ENCODE peak calls at places on chromosomes 3 and 15, in nine cellular contexts. V is effector memory CD4-positive, alpha-beta T cell; Q is fibroblast of the conjunctiva; I is stromal cell of bone marrow; J is CD4-positive, CD25-positive, alpha-beta regulatory T cell; G is ELR; T is epithelial cell of proximal tubule; D is stimulated activated CD8-positive, alpha-beta memory T cell treated with anti-CD3 and anti-CD28 coated beads, Interleukin-7, amount 100 ng/mL, for 4 hours; R is NCI-H1105 treated with DMSO at 0.1 percent for 48 hours. C is an unnamed sample.

GRCh38 chr3:138097192-138097829 is 18.1 kb downstream of the DZIP1L start:
- DNase-seq in V (no peak), Q (no peak), I (no peak), J (no peak), G (no peak), T (no peak), D (no peak), R (no peak), C (no peak)

GRCh38 chr15:66841953-66842681 is 140.1 kb downstream of the SMAD6 start:
- DNase-seq in V (no peak), Q (peak; percentile 75), I (peak; percentile 93), J (no peak), G (peak; percentile 92), T (peak; percentile 45), D (no peak), R (no peak), C (no peak)

GRCh38 chr3:168248383-168249047 is 152.8 kb upstream of the GOLIM4 start:
- DNase-seq in V (no peak), Q (no peak), I (no peak), J (no peak), G (peak; percentile 41), T (no peak), D (no peak), R (peak; percentile 59), C (no peak)

GRCh38 chr15:36903922-36904479 is 196.3 kb downstream of the MEIS2 start:
- DNase-seq in V (no peak), Q (no peak), I (no peak), J (no peak), G (no peak), T (peak; percentile 9), D (no peak), R (peak; percentile 20), C (no peak)

GRCh38 chr3:48411606-48412374 is 18.1 kb downstream of the PLXNB1 start:
- DNase-seq in V (no peak), Q (no peak), I (no peak), J (no peak), G (no peak), T (no peak), D (no peak), R (no peak), C (no peak)

GRCh38 chr15:60745469-60745971 is 266.6 kb upstream of the ICE2 start:
- DNase-seq in V (no peak), Q (no peak), I (no peak), J (no peak), G (no peak), T (no peak), D (no peak), R (no peak), C (no peak)

GRCh38 chr3:184186184-184186901 is at the start of gene ABCF3:
- DNase-seq in V (no peak), Q (peak; percentile 36), I (no peak), J (no peak), G (peak; percentile 67), T (no peak), D (peak; percentile 5), R (no peak), C (no peak)

GRCh38 chr3:39753361-39753760 is 56.0 kb upstream of the MYRIP start:
- DNase-seq in V (no peak), Q (no peak), I (no peak), J (no peak), G (no peak), T (no peak), D (no peak), R (no peak), C (no peak)

GRCh38 chr3:50334339-50335075 is 6.1 kb downstream of the RASSF1 start:
- DNase-seq in V (no peak), Q (no peak), I (no peak), J (no peak), G (no peak), T (no peak), D (no peak), R (no peak), C (no peak)

GRCh38 chr3:46646700-46647099 is 34.4 kb downstream of the FAM240A start:
- DNase-seq in V (no peak), Q (no peak), I (peak; percentile 36), J (no peak), G (peak; percentile 81), T (no peak), D (no peak), R (no peak), C (no peak)

GRCh38 chr15:70863450-70864218 is 9.7 kb upstream of the LARP6 start:
- DNase-seq in V (no peak), Q (peak; percentile 65), I (peak; percentile 89), J (no peak), G (peak; percentile 94), T (no peak), D (no peak), R (no peak), C (no peak)

GRCh38 chr3:108505811-108506210 is 4.6 kb downstream of the MYH15 start:
- DNase-seq in V (no peak), Q (no peak), I (no peak), J (no peak), G (no peak), T (no peak), D (no peak), R (no peak), C (no peak)

GRCh38 chr15:87591042-87591441 is 665.5 kb downstream of the NTRK3 start:
- DNase-seq in V (no peak), Q (no peak), I (no peak), J (no peak), G (no peak), T (no peak), D (no peak), R (no peak), C (no peak)

GRCh38 chr15:63497642-63498100 is 6.7 kb upstream of the USP3 start:
- DNase-seq in V (peak; percentile 63), Q (no peak), I (no peak), J (peak; percentile 76), G (no peak), T (no peak), D (peak; percentile 60), R (no peak), C (no peak)

GRCh38 chr3:195524171-195524896 is 18.8 kb downstream of the PPP1R2 start:
- DNase-seq in V (no peak), Q (no peak), I (no peak), J (no peak), G (no peak), T (no peak), D (no peak), R (no peak), C (no peak)

GRCh38 chr3:54891540-54891897 is 36.3 kb downstream of the LRTM1 start:
- DNase-seq in V (no peak), Q (peak; percentile 97), I (peak; percentile 92), J (no peak), G (peak; percentile 98), T (peak; percentile 81), D (no peak), R (no peak), C (peak; percentile 67)

GRCh38 chr15:38038659-38039442 is 104.4 kb downstream of the TMCO5A start:
- DNase-seq in V (no peak), Q (peak; percentile 61), I (peak; percentile 82), J (no peak), G (peak; percentile 93), T (peak; percentile 55), D (no peak), R (no peak), C (no peak)

C was measured in NT2/D1.